ENCODE peak calls at places on chromosomes 11 and 22, in four cellular contexts. T is heart left ventricle, R is adrenal gland, U is sigmoid colon. N is an unnamed sample.

GRCh38 chr11:100778386-100778785 is 91.3 kb downstream of the ARHGAP42 start:
- DNase-seq in R (no peak), U (no peak), T (no peak), N (no peak)

GRCh38 chr11:2212411-2213251 is 41.0 kb upstream of the TH start:
- DNase-seq in U (peak), T (peak), R (peak), N (no peak)

GRCh38 chr11:36101466-36101865 is 157.6 kb downstream of the LDLRAD3 start:
- DNase-seq in R (no peak), T (no peak), U (no peak), N (no peak)

GRCh38 chr11:78397398-78397797 is 20.2 kb downstream of the GAB2 start:
- DNase-seq in T (no peak), U (no peak), R (no peak), N (no peak)

GRCh38 chr22:49657275-49657973 is 170.2 kb downstream of the BRD1 start:
- DNase-seq in R (peak), U (peak), T (peak), N (peak)

GRCh38 chr11:35893796-35894475 is 49.9 kb upstream of the LDLRAD3 start:
- DNase-seq in U (no peak), T (no peak), R (no peak), N (peak)

GRCh38 chr11:126861796-126862195 is 138.8 kb downstream of the KIRREL3 start:
- DNase-seq in T (no peak), U (no peak), R (no peak), N (no peak)

GRCh38 chr11:65891180-65892136 is 985 bp downstream of the CCDC85B start:
- DNase-seq in R (no peak), U (peak), T (peak), N (no peak)

GRCh38 chr11:69120096-69120875 is 35.4 kb upstream of the SMIM38 start:
- DNase-seq in R (no peak), T (no peak), U (no peak), N (no peak)

GRCh38 chr11:783581-784015 is 6.3 kb downstream of the CEND1 start:
- DNase-seq in T (peak), R (peak), U (peak), N (peak)

GRCh38 chr11:132064987-132065620 is 694.7 kb downstream of the NTM start:
- DNase-seq in R (no peak), U (no peak), T (no peak), N (no peak)

GRCh38 chr22:41048791-41049717 is 43.3 kb upstream of the EP300 start:
- DNase-seq in T (peak), U (peak), R (peak), N (peak)

GRCh38 chr22:44351685-44352377 is 39.1 kb upstream of the SHISAL1 start:
- DNase-seq in T (no peak), R (no peak), U (peak), N (no peak)

GRCh38 chr22:32618461-32619140 is 144.0 kb downstream of the FBXO7 start:
- DNase-seq in T (no peak), R (peak), U (peak), N (peak)

GRCh38 chr11:76170473-76170872 is 35.8 kb downstream of the WNT11 start:
- DNase-seq in R (no peak), U (no peak), T (no peak), N (no peak)

GRCh38 chr11:72609045-72609444 is 65.2 kb downstream of the PDE2A start:
- DNase-seq in R (no peak), U (no peak), T (no peak), N (no peak)

GRCh38 chr22:46604306-46604690 is 15.9 kb upstream of the GRAMD4 start:
- DNase-seq in U (no peak), T (no peak), R (peak), N (peak)

GRCh38 chr11:27312110-27312509 is 50.9 kb downstream of the CCDC34 start:
- DNase-seq in R (no peak), U (no peak), T (no peak), N (no peak)

GRCh38 chr11:7964261-7964660 is 986 bp downstream of the NLRP10 start:
- DNase-seq in T (no peak), U (no peak), R (no peak), N (no peak)

GRCh38 chr22:17205432-17205831 is 13.8 kb downstream of the ADA2 start:
- DNase-seq in U (no peak), R (no peak), T (no peak), N (no peak)

GRCh38 chr11:115637842-115638241 is 133.6 kb upstream of the CADM1 start:
- DNase-seq in U (no peak), T (no peak), R (no peak), N (no peak)

GRCh38 chr11:65316311-65316978 is 1.8 kb downstream of the CDC42EP2 start:
- DNase-seq in T (no peak), R (no peak), U (peak), N (peak)

GRCh38 chr11:62444271-62444833 is 25.5 kb downstream of the SCGB1A1 start:
- DNase-seq in T (peak), R (peak), U (peak), N (peak)
- TF ChIP-seq POLR2A in T (no peak), R (no peak), U (peak), N (peak)

GRCh38 chr11:70202898-70203748 is at the start of gene FADD:
- DNase-seq in T (peak), U (peak), R (peak), N (peak)
- TF ChIP-seq POLR2A in T (no peak), U (peak), R (peak), N (peak)

GRCh38 chr11:134151083-134151747 is 72.6 kb downstream of the NCAPD3 start:
- DNase-seq in U (no peak), T (no peak), R (no peak), N (no peak)

GRCh38 chr11:134154441-134154840 is 69.3 kb downstream of the NCAPD3 start:
- DNase-seq in R (no peak), U (no peak), T (no peak), N (no peak)

GRCh38 chr11:134152692-134153091 is 71.1 kb downstream of the NCAPD3 start:
- DNase-seq in U (no peak), T (no peak), R (no peak), N (no peak)

GRCh38 chr11:134155456-134155855 is 68.3 kb downstream of the NCAPD3 start:
- DNase-seq in R (no peak), U (no peak), T (no peak), N (no peak)

GRCh38 chr11:134153147-134153905 is 70.4 kb downstream of the NCAPD3 start:
- DNase-seq in U (no peak), R (no peak), T (no peak), N (no peak)
- TF ChIP-seq POLR2A in U (no peak), R (no peak), T (no peak), N (no peak)

GRCh38 chr22:30635273-30636225 is at the start of gene SLC35E4:
- DNase-seq in R (peak), U (peak), T (peak), N (peak)
- TF ChIP-seq POLR2A in R (peak), U (peak), T (peak), N (peak)

GRCh38 chr11:96508861-96509260 is 119.0 kb downstream of the JRKL start:
- DNase-seq in R (no peak), T (no peak), U (no peak), N (no peak)

GRCh38 chr11:96506041-96506440 is 116.2 kb downstream of the JRKL start:
- DNase-seq in T (no peak), R (no peak), U (no peak), N (no peak)

DNA sequence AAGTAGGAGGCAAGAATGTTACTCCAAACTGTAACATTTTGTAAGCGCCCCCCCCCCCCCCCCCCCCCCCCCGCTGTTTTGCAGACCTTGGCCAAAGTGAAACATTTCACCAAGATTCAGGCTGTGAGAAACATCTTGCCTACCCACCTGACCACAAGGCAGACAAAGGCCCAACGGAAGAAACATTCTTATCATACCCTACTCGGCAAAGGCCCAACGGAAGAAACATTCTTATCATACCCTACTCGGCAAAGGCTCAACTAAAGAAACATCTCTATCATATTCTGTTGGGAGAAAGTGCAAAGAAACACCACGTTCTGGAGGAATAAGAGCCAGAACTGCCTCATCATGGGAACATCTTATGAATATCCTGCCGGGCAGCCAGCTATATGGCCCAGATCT is 117.1 kb downstream of the JRKL start:
- DNase-seq in R (no peak), U (no peak), T (no peak), N (no peak)
- TF ChIP-seq POLR2A in R (no peak), U (no peak), T (no peak), N (no peak)

DNA sequence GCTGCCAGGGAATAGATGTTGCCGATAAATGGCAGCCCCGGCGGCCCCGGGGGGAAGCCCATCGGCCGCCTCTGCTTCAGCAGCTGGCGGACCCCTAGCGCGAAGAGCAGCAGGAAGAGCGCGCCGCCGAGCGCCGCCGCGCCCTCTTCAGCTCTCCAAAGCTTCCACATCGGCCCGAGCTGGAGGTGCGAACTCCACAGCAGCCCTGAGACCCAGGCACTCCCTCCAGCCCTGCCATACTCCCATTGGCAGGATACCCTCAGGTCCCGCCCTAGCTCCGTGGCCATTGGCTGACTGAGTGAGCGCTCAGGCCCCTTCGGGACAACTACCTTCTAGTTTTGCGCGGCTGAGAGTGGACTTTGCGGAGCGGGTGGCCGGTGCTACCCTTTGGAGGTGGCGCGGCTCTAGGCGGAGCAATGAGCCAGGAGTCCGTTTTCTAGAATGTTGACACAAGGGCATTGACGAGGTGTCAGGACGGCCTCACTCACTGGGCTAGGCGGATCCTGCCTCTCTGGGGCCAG is at the start of gene CYP2R1:
- DNase-seq in T (peak), U (peak), R (peak), N (peak)
- TF ChIP-seq POLR2A in T (no peak), U (peak), R (peak), N (peak)

GRCh38 chr22:39013923-39014722 is at the start of gene APOBEC3C:
- DNase-seq in T (peak), U (peak), R (peak), N (peak)
- TF ChIP-seq POLR2A in T (no peak), U (no peak), R (peak), N (peak)